ENCODE peak calls at places on chromosomes 12 and 14, in nine cellular contexts. R is brain microvascular endothelial cell; H is RWPE1; A is neural crest cell; G is GM20000; C is endothelial cell; I is WERI-Rb-1; X is lower leg skin; E is CD4-positive, alpha-beta T cell. V is an unnamed sample.

GRCh38 chr14:38137005-38137404 is 70.7 kb upstream of the SSTR1 start:
- DNase-seq in H (no peak), X (no peak), C (no peak), R (no peak), A (no peak), I (no peak), E (no peak), G (no peak), V (no peak)

GRCh38 chr14:64501326-64502171 is 2.1 kb downstream of the ZBTB25 start:
- DNase-seq in H (no peak), G (no peak), E (no peak), R (peak), C (no peak), I (peak), A (no peak), X (peak), V (no peak)

GRCh38 chr14:58716706-58717105 is 78.9 kb downstream of the DACT1 start:
- DNase-seq in X (no peak), G (no peak), E (no peak), A (no peak), C (no peak), I (no peak), R (no peak), H (no peak), V (no peak)

GRCh38 chr12:13362260-13362841 is 165.8 kb downstream of the EMP1 start:
- DNase-seq in R (peak), H (peak), X (no peak), C (peak), E (peak), G (peak), A (peak), I (peak), V (no peak)

GRCh38 chr12:12839886-12840285 is 26.7 kb downstream of the DDX47 start:
- DNase-seq in C (no peak), E (no peak), X (no peak), G (no peak), A (no peak), H (peak), I (no peak), R (peak), V (no peak)

GRCh38 chr12:67650127-67650495 is 1.6 kb downstream of the DYRK2 start:
- DNase-seq in R (no peak), C (no peak), A (no peak), E (no peak), G (peak), X (no peak), I (no peak), H (peak), V (no peak)

GRCh38 chr12:79988368-79988767 is 53.5 kb upstream of the PPP1R12A start:
- DNase-seq in R (peak), H (no peak), X (no peak), I (no peak), C (no peak), A (no peak), E (no peak), G (no peak), V (no peak)

GRCh38 chr14:73824536-73824935 is 27.1 kb upstream of the PTGR2 start:
- DNase-seq in I (no peak), G (no peak), C (no peak), A (no peak), R (no peak), E (no peak), H (no peak), X (no peak), V (no peak)

GRCh38 chr14:51540364-51540763 is 111.3 kb upstream of the FRMD6 start:
- DNase-seq in E (no peak), C (no peak), R (no peak), G (no peak), A (no peak), X (no peak), H (no peak), I (no peak), V (no peak)

GRCh38 chr14:104714066-104714465 is 10.0 kb upstream of the ADSS1 start:
- DNase-seq in H (no peak), X (no peak), C (no peak), G (no peak), A (no peak), E (no peak), I (no peak), R (no peak), V (no peak)

GRCh38 chr14:55426881-55427280 is 13.5 kb downstream of the TBPL2 start:
- DNase-seq in G (no peak), R (no peak), C (no peak), E (no peak), I (peak), X (no peak), A (no peak), H (no peak), V (no peak)

GRCh38 chr14:41899416-41899815 is 292.7 kb downstream of the LRFN5 start:
- DNase-seq in I (no peak), X (no peak), R (no peak), E (no peak), G (no peak), A (no peak), H (no peak), C (no peak), V (no peak)

GRCh38 chr14:60777856-60778578 is 43.5 kb downstream of the MNAT1 start:
- DNase-seq in H (peak), X (no peak), G (no peak), I (no peak), E (no peak), A (no peak), R (peak), C (no peak), V (no peak)

GRCh38 chr14:100781952-100782351 is 44.0 kb upstream of the MEG3 start:
- DNase-seq in R (no peak), A (no peak), I (no peak), E (no peak), C (no peak), G (no peak), X (no peak), H (no peak), V (no peak)

GRCh38 chr14:37311233-37311632 is 113.5 kb downstream of the MIPOL1 start:
- DNase-seq in E (no peak), C (no peak), I (no peak), X (no peak), H (no peak), G (no peak), A (no peak), R (no peak), V (no peak)

GRCh38 chr14:102590667-102591099 is 1.8 kb upstream of the RCOR1 start:
- DNase-seq in C (peak), I (peak), X (no peak), H (peak), E (no peak), A (peak), R (no peak), G (no peak), V (peak)

GRCh38 chr14:68377459-68377858 is 415.4 kb downstream of the ZFP36L1 start:
- DNase-seq in E (no peak), A (peak), R (no peak), I (peak), X (peak), H (no peak), G (no peak), C (peak), V (no peak)

GRCh38 chr14:58280954-58281787 is 17.2 kb upstream of the ARID4A start:
- DNase-seq in H (peak), I (no peak), A (no peak), C (no peak), X (peak), G (peak), R (peak), E (peak), V (no peak)

GRCh38 chr12:122051231-122051876 is 27.2 kb upstream of the MLXIP start:
- DNase-seq in G (no peak), I (no peak), C (no peak), A (no peak), X (no peak), R (peak), E (no peak), H (no peak), V (no peak)

GRCh38 chr12:131027876-131028586 is 74.3 kb downstream of the ADGRD1 start:
- DNase-seq in G (no peak), X (no peak), I (no peak), R (no peak), E (no peak), A (no peak), H (no peak), C (no peak), V (no peak)

GRCh38 chr12:126198966-126199692 is 1133.9 kb downstream of the AACS start:
- DNase-seq in X (no peak), A (no peak), G (no peak), E (no peak), H (peak), C (no peak), R (no peak), I (no peak), V (no peak)

GRCh38 chr14:92556255-92556741 is 42.7 kb downstream of the RIN3 start:
- DNase-seq in X (no peak), R (no peak), A (no peak), G (no peak), I (no peak), C (no peak), H (no peak), E (no peak), V (no peak)

GRCh38 chr14:36948157-36948859 is 224.1 kb downstream of the SLC25A21 start:
- DNase-seq in G (no peak), A (no peak), C (no peak), E (no peak), R (no peak), H (no peak), I (no peak), X (no peak), V (no peak)

GRCh38 chr12:77190022-77190421 is 124.7 kb upstream of the E2F7 start:
- DNase-seq in G (no peak), C (no peak), I (no peak), H (no peak), E (no peak), R (peak), A (no peak), X (no peak), V (no peak)

GRCh38 chr14:100261621-100262020 is 22.7 kb downstream of the YY1 start:
- DNase-seq in I (no peak), X (no peak), C (no peak), R (no peak), G (no peak), H (no peak), A (no peak), E (no peak), V (no peak)

GRCh38 chr12:6914246-6914947 is at the start of gene ENO2:
- DNase-seq in X (peak), R (peak), E (peak), G (peak), A (no peak), H (no peak), C (peak), I (peak), V (peak)

GRCh38 chr14:22807432-22808087 is 7.7 kb downstream of the SLC7A7 start:
- DNase-seq in X (no peak), C (no peak), H (peak), I (no peak), E (no peak), A (no peak), R (no peak), G (no peak), V (no peak)

GRCh38 chr12:46964496-46965098 is 114.8 kb upstream of the PCED1B start:
- DNase-seq in X (no peak), R (peak), H (peak), G (no peak), A (no peak), E (no peak), I (peak), C (no peak), V (no peak)

DNA sequence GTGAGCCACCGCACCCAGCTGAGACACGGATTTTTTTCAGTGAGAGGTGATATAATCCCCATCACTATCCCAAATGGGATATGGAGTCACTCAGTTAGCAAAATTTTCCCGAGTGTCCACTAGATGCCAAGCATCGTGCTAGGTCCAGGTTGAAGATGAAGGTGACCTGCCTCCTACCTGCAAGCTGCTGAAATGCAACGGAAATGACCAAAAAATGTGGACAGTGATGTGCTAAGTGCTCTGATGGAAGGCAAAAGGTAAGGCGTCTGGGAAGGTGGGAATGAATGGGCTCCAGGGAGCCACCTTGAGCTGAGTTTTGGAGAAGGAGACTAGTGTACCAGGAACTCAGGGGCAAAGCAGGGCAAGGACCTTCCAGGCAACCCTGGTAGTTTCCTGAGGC is 64.6 kb downstream of the CALM1 start:
- DNase-seq in A (no peak), I (no peak), C (no peak), E (no peak), R (no peak), X (no peak), H (no peak), G (no peak), V (no peak)
- TF ChIP-seq CTCF in A (no peak), I (peak), C (no peak), E (no peak), R (no peak), X (no peak), H (no peak), G (no peak), V (no peak)

DNA sequence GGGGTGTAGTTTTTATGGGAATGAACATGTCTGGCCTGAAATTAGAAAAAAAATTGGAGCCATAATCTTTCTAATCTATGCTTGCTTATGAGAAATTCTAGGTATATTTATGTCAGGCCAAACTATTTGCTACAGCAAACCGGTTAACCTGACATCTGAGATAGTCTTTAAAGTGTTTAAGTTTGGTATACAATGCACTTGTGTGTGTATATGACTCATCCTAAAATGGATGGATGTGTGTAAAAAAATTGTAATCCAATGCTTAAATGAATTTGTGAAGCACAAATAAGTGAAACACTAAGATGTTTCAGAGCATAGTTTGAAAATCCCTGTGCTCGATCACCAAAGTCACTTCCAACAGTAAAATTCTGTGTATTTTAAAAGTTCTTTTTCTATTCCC is 6.7 kb downstream of the CNOT2 start:
- DNase-seq in A (no peak), X (no peak), I (no peak), G (no peak), R (no peak), C (no peak), E (no peak), H (no peak), V (no peak)
- TF ChIP-seq CTCF in A (no peak), X (no peak), I (no peak), G (no peak), R (no peak), C (no peak), E (no peak), H (no peak), V (no peak)

GRCh38 chr12:68821357-68822188 is 13.6 kb downstream of the MDM2 start:
- DNase-seq in A (no peak), I (no peak), X (no peak), H (no peak), E (no peak), R (no peak), G (no peak), C (no peak), V (no peak)
- TF ChIP-seq CTCF in A (no peak), I (no peak), X (no peak), H (no peak), E (no peak), R (no peak), G (no peak), C (no peak), V (no peak)

GRCh38 chr12:73659802-73660201 is 877.8 kb upstream of the ATXN7L3B start:
- DNase-seq in A (no peak), I (no peak), R (no peak), G (no peak), X (no peak), C (no peak), H (no peak), E (no peak), V (no peak)
- TF ChIP-seq CTCF in A (no peak), I (no peak), R (no peak), G (no peak), X (no peak), C (no peak), H (no peak), E (no peak), V (no peak)

GRCh38 chr14:45201908-45202307 is 51.1 kb downstream of the MIS18BP1 start:
- DNase-seq in E (peak), X (no peak), G (peak), H (no peak), I (peak), C (peak), A (no peak), R (peak), V (no peak)
- TF ChIP-seq CTCF in E (no peak), X (no peak), G (no peak), H (no peak), I (peak), C (no peak), A (no peak), R (peak), V (no peak)

DNA sequence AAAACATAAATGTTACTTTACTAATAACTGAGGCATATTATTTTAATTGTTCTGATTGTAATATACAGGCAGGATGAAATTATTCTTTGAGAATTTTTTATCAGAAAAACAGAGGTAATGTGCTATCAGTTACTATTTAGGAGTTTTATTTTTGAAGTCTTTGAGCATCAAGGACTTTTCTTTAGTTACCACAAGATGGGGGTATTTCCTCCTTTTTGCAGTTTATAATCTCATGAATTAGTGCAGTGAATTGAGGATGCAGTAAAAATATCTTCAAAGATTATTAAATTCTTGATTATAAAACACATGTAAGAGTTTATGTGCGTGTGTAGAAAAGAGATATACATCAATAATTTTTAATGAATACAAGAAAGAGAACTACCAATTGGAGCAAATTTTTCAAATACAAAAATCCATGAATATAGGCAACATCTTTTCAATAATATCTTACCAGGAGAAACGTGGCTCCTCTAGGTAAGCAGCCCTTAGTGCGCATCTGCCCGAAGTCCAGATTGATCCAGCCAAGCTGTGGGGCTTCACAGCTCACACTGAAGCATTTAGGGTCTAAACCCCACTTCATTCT is 71.6 kb downstream of the ERGIC2 start:
- DNase-seq in X (no peak), E (no peak), I (no peak), R (no peak), H (peak), G (no peak), C (no peak), A (no peak), V (no peak)
- TF ChIP-seq CTCF in X (no peak), E (peak), I (no peak), R (peak), H (peak), G (no peak), C (peak), A (peak), V (no peak)

GRCh38 chr12:115946092-115946491 is 331.4 kb downstream of the MED13L start:
- DNase-seq in X (no peak), A (no peak), C (no peak), I (no peak), R (no peak), G (no peak), E (no peak), H (no peak), V (no peak)

GRCh38 chr12:115947696-115948062 is 329.8 kb downstream of the MED13L start:
- DNase-seq in E (no peak), X (no peak), G (no peak), I (no peak), R (no peak), C (no peak), A (no peak), H (no peak), V (no peak)

GRCh38 chr12:115944851-115945496 is 332.5 kb downstream of the MED13L start:
- DNase-seq in E (no peak), H (no peak), I (no peak), A (no peak), C (no peak), G (no peak), R (no peak), X (no peak), V (no peak)

GRCh38 chr12:115949675-115950074 is 327.8 kb downstream of the MED13L start:
- DNase-seq in C (no peak), H (no peak), E (no peak), A (no peak), R (no peak), G (no peak), X (no peak), I (no peak), V (no peak)

GRCh38 chr12:115946867-115947695 is 330.4 kb downstream of the MED13L start:
- DNase-seq in H (no peak), C (no peak), A (no peak), R (no peak), G (no peak), E (no peak), X (no peak), I (no peak), V (no peak)
- TF ChIP-seq CTCF in H (no peak), C (peak), A (peak), R (peak), G (no peak), E (no peak), X (no peak), I (peak), V (no peak)

GRCh38 chr12:49557187-49557916 is 10.6 kb downstream of the MCRS1 start:
- DNase-seq in G (no peak), C (no peak), I (no peak), X (no peak), A (no peak), H (no peak), R (no peak), E (no peak), V (no peak)
- TF ChIP-seq CTCF in G (no peak), C (no peak), I (no peak), X (no peak), A (no peak), H (no peak), R (no peak), E (no peak), V (no peak)

DNA sequence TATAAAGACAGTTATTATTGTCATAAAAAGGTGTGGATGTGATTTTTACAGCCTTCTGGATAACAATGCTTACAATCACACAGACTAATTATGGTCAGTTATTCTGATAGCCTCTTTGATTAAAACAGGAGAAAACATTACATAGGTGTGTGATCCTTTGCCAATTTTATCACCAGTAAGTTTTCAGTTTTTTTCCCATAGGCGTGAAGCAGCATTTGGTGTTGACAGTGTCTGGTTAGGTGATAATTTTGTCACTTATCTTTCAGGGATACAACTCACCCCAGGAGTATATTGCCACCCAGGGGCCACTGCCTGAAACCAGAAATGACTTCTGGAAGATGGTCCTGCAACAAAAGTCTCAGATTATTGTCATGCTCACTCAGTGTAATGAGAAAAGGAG is 208.8 kb downstream of the EPS8 start:
- DNase-seq in I (no peak), A (no peak), C (no peak), H (no peak), R (no peak), G (no peak), X (no peak), E (peak), V (no peak)
- TF ChIP-seq CTCF in I (no peak), A (no peak), C (no peak), H (no peak), R (no peak), G (no peak), X (no peak), E (peak), V (no peak)